ENCODE peak calls at places on chromosomes 7 and 10, in ten cellular contexts. A is cardiac fibroblast, M is AG09309, J is mucosa of descending colon, X is neural progenitor cell, Q is GM23248, D is Karpas-422, G is endodermal cell, O is uterus, Z is neuronal stem cell. I is an unnamed sample.

GRCh38 chr7:95526128-95526738 is 40.5 kb downstream of the ASB4 start:
- DNase-seq in J (peak; percentile 30), X (no peak), D (no peak), G (no peak), Q (no peak), A (no peak), M (no peak), O (no peak), Z (no peak), I (no peak)

GRCh38 chr10:120432209-120432608 is 24.8 kb upstream of the PLPP4 start:
- DNase-seq in Z (no peak), Q (no peak), O (no peak), M (no peak), X (no peak), G (no peak), A (no peak), D (no peak), J (no peak), I (no peak)

GRCh38 chr10:12299222-12299973 is 49.9 kb upstream of the CAMK1D start:
- DNase-seq in O (no peak), X (no peak), A (no peak), J (no peak), D (no peak), M (no peak), G (no peak), Z (no peak), Q (no peak), I (no peak)

GRCh38 chr10:102850025-102850518 is 4.0 kb upstream of the BORCS7 start:
- DNase-seq in G (no peak), Q (no peak), M (peak; percentile 14), D (no peak), X (no peak), Z (no peak), O (no peak), A (no peak), J (no peak), I (no peak)

GRCh38 chr7:83130623-83131545 is 31.8 kb downstream of the PCLO start:
- DNase-seq in O (no peak), Q (no peak), D (no peak), X (no peak), M (no peak), J (no peak), A (no peak), Z (no peak), G (no peak), I (no peak)

GRCh38 chr10:88820990-88821389 is 18.5 kb downstream of the LIPM start:
- DNase-seq in G (no peak), J (no peak), X (no peak), A (peak; percentile 87), Z (no peak), D (no peak), Q (peak; percentile 90), M (peak; percentile 69), O (no peak), I (no peak)

GRCh38 chr7:28986723-28987122 is 28.6 kb upstream of the TRIL start:
- DNase-seq in J (no peak), A (peak; percentile 92), M (peak; percentile 83), D (peak; percentile 28), G (no peak), Z (no peak), Q (peak; percentile 81), O (peak; percentile 63), X (no peak), I (no peak)

GRCh38 chr7:12322287-12322902 is 81.3 kb downstream of the VWDE start:
- DNase-seq in D (peak; percentile 65), O (no peak), M (no peak), J (no peak), Q (peak; percentile 36), X (no peak), Z (no peak), A (peak; percentile 44), G (no peak), I (no peak)

GRCh38 chr7:86445285-86445684 is 198.4 kb upstream of the GRM3 start:
- DNase-seq in J (no peak), O (no peak), Z (no peak), A (no peak), Q (no peak), D (no peak), M (no peak), X (no peak), G (no peak), I (no peak)

GRCh38 chr7:157318015-157318706 is 18.6 kb upstream of the DNAJB6 start:
- DNase-seq in Q (peak; percentile 91), X (no peak), O (no peak), M (no peak), Z (no peak), G (peak; percentile 55), A (no peak), J (no peak), D (no peak), I (no peak)

GRCh38 chr10:64396105-64396504 is 874.9 kb downstream of the REEP3 start:
- DNase-seq in J (no peak), X (no peak), Z (peak; percentile 11), D (no peak), A (peak; percentile 37), G (no peak), O (no peak), Q (peak; percentile 28), M (no peak), I (no peak)

GRCh38 chr10:112949128-112949823 is 771 bp upstream of the TCF7L2 start:
- DNase-seq in D (no peak), G (no peak), Z (no peak), A (no peak), O (no peak), X (no peak), M (no peak), J (no peak), Q (peak; percentile 59), I (no peak)

DNA sequence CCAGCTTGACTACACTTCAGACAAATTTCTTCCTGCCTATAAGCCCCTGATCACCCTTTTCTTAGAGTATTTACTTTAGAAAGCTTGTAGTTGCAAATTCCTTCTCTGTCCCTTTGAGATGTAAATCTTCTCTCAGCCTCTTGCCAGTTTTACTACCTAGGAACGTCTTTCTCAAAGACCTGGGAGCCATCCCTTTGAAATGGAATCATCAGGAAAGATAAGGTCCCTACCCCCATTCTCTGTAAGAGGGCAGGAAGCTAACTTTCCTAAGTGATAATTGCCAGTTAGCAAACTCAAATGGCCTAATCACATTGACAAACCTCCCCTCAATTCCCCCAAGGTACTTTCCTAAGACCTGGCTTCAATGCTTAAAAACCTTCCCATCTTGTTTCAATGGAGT is 304.5 kb downstream of the MDFIC start:
- DNase-seq in M (no peak), D (no peak), J (no peak), Z (no peak), G (peak; percentile 71), O (no peak), A (no peak), X (peak; percentile 44), Q (no peak), I (no peak)
- H3K4me3 ChIP-seq in M (no peak overlapping the region), D (no peak overlapping the region), J (no peak overlapping the region), Z (no peak overlapping the region), G (peak overlapping the region; percentile 53), O (no peak overlapping the region), A (no peak overlapping the region), X (no peak overlapping the region), Q (no peak overlapping the region), I (no peak overlapping the region)

DNA sequence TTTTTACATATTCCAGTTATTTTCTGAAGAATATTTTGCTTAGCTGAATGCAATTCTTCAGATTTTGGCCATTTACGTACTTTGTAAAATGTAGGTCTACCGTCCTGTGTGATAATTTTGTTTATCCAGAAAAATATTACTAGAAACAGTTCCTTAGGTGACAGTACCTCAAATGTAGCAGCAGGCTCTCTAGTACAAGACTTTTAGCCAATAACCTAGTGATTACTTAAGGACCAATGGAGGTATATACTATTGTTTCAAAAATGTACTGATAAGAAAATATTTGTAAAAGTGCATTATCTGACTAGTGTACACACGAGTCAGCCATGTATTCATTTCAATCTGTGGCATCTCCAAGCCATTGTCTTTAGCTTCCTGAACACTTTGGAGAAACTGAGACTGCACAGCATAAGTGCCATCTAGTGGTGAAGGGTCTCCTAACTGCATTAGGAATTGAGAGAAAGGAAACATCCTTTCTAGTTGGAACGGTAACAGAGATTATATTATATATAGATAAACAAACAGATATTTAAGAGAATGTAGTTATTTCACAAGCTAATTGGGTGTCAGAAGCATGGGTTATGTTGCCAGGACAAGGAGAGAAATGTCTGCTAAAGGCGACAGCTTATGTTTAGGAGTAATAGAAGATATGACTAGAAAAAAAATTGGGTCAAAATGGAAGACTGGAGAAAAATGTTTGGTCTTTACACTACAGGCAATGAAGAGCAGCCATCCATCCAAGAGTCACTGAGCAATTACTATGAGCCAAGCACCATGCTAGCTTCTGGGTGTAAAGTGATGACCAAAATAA is 23.7 kb downstream of the RTKN2 start:
- DNase-seq in G (no peak), D (peak; percentile 90), M (peak; percentile 29), J (no peak), Q (peak; percentile 81), A (peak; percentile 87), Z (peak; percentile 36), X (peak; percentile 60), O (peak; percentile 56), I (peak; percentile 23)
- H3K4me3 ChIP-seq in G (no peak overlapping the region), D (no peak overlapping the region), M (no peak overlapping the region), J (no peak overlapping the region), Q (peak overlapping the region; percentile 74), A (no peak overlapping the region), Z (no peak overlapping the region), X (no peak overlapping the region), O (no peak overlapping the region), I (no peak overlapping the region)

DNA sequence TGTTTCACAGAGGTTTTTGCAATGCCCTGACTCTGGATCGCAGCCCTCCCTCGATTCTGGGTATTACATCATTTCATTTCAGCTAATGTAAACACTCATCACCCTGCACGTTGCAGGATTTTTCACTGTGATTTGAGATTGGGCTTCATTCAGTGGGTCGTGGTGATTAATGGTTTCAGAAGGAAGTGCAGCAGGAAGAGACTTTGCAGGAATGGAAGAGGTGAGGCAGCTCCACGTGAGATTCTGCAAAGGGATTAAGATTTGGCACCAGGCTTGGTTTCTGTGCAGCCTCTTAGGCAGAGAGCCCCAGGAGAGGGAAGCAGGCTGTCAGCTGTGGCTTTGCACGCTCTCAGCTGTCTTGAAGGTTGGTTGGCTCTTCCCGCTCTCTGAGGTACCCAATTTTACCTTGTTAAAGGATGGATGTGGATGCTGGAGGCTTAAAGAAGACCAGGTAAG is 95.2 kb downstream of the PLCE1 start:
- DNase-seq in D (no peak), X (peak; percentile 42), Q (peak; percentile 46), G (no peak), M (no peak), A (peak; percentile 47), Z (no peak), J (no peak), O (no peak), I (peak; percentile 55)
- H3K4me3 ChIP-seq in D (no peak overlapping the region), X (no peak overlapping the region), Q (peak overlapping the region; percentile 4), G (no peak overlapping the region), M (no peak overlapping the region), A (no peak overlapping the region), Z (no peak overlapping the region), J (no peak overlapping the region), O (no peak overlapping the region), I (no peak overlapping the region)

DNA sequence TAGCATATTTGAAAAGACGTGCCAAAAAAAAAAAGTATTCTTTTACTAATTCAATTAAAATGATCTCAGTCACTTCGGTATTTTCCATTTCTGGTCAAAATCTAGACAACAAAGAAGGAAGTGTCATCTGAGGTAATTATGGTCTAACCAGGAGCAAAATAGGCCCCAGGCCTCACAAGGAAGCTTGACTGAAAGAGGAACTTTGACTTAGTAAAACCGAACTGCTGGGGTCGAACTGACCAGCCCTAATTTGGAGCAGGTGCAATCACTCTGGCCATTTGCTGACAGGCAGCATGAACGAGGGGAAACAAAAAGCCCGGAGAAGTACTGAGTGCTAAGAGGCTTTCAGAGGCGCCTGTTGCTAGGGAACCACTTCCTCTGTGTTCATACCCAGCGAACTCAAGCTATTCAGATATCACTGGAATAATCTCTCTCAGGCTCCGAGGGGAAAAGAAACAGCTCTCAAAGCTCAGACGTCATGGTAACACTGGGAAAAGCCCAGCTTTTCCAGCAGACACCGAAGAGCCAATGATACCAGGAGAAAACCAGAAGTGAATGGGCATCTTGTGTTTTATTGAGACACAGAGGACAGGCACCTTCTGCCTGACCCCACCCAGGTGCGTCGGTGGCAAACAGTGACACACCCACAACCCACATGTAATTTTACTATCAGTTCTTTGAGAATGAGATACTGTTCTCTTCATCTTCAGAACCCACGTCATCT is 126.5 kb downstream of the FAM107B start:
- DNase-seq in O (peak; percentile 90), Z (peak; percentile 82), M (no peak), X (peak; percentile 93), A (peak; percentile 84), Q (peak; percentile 67), J (peak; percentile 70), G (peak; percentile 60), D (peak; percentile 74), I (no peak)
- H3K4me3 ChIP-seq in O (no peak overlapping the region), Z (no peak overlapping the region), M (no peak overlapping the region), X (no peak overlapping the region), A (no peak overlapping the region), Q (no peak overlapping the region), J (no peak overlapping the region), G (no peak overlapping the region), D (peak overlapping the region; percentile 45), I (no peak overlapping the region)